ENCODE peak calls at places on chromosomes 16 and 17, in six cellular contexts. F, K, G, T, W and J are unnamed samples.

GRCh38 chr17:49997256-49997735 is 2.3 kb upstream of the DLX3 start:
- DNase-seq in F (no peak), K (no peak), G (no peak), T (no peak), W (peak), J (no peak)

GRCh38 chr17:57215317-57215716 is 41.0 kb upstream of the MSI2 start:
- DNase-seq in F (no peak), K (peak), G (no peak), T (no peak), W (peak), J (peak)

GRCh38 chr16:46607529-46607928 is 13.7 kb downstream of the SHCBP1 start:
- DNase-seq in F (peak), K (peak), G (no peak), T (no peak), W (peak), J (peak)

GRCh38 chr17:43372273-43372911 is 26.4 kb upstream of the ARL4D start:
- DNase-seq in F (no peak), K (peak), G (peak), T (no peak), W (no peak), J (peak)

GRCh38 chr17:48026503-48027321 is 10.9 kb downstream of the COPZ2 start:
- DNase-seq in F (peak), K (peak), G (peak), T (peak), W (peak), J (peak)

GRCh38 chr16:53754938-53755910 is 51.3 kb downstream of the FTO start:
- DNase-seq in F (no peak), K (peak), G (peak), T (no peak), W (no peak), J (peak)

GRCh38 chr17:18955009-18955408 is 3.0 kb downstream of the SLC5A10 start:
- DNase-seq in F (no peak), K (no peak), G (no peak), T (no peak), W (no peak), J (no peak)

GRCh38 chr17:79600071-79600470 is 10.8 kb downstream of the RBFOX3 start:
- DNase-seq in F (no peak), K (no peak), G (no peak), T (no peak), W (no peak), J (no peak)

GRCh38 chr16:24117680-24118079 is 138.5 kb upstream of the CACNG3 start:
- DNase-seq in F (no peak), K (no peak), G (no peak), T (no peak), W (no peak), J (no peak)

GRCh38 chr16:14088155-14088753 is 17.1 kb downstream of the MRTFB start:
- DNase-seq in F (no peak), K (peak), G (no peak), T (no peak), W (peak), J (peak)

GRCh38 chr16:23836404-23837291 is 865 bp downstream of the PRKCB start:
- DNase-seq in F (no peak), K (no peak), G (no peak), T (no peak), W (no peak), J (no peak)

GRCh38 chr16:87352818-87353217 is 30.8 kb downstream of the FBXO31 start:
- DNase-seq in F (no peak), K (no peak), G (no peak), T (no peak), W (no peak), J (no peak)

GRCh38 chr17:13503526-13503925 is 98.2 kb downstream of the HS3ST3A1 start:
- DNase-seq in F (no peak), K (no peak), G (no peak), T (no peak), W (no peak), J (no peak)

GRCh38 chr16:56915311-56916105 is 16.4 kb upstream of the HERPUD1 start:
- DNase-seq in F (no peak), K (peak), G (no peak), T (no peak), W (no peak), J (peak)

GRCh38 chr17:38617074-38617860 is 11.5 kb upstream of the SRCIN1 start:
- DNase-seq in F (no peak), K (no peak), G (no peak), T (no peak), W (no peak), J (no peak)

GRCh38 chr16:85464342-85465305 is 148.5 kb upstream of the GSE1 start:
- DNase-seq in F (no peak), K (no peak), G (no peak), T (no peak), W (no peak), J (no peak)

GRCh38 chr17:27455914-27456680 is at the start of gene KSR1:
- DNase-seq in F (no peak), K (peak), G (peak), T (peak), W (peak), J (peak)

GRCh38 chr17:45110676-45111611 is 21.4 kb downstream of the PLCD3 start:
- DNase-seq in F (no peak), K (no peak), G (no peak), T (no peak), W (no peak), J (no peak)

GRCh38 chr17:80516533-80516932 is 28.1 kb upstream of the RPTOR start:
- DNase-seq in F (no peak), K (no peak), G (no peak), T (no peak), W (no peak), J (no peak)

GRCh38 chr16:19555938-19556778 is 655 bp downstream of the VPS35L start:
- DNase-seq in F (peak), K (peak), G (no peak), T (peak), W (peak), J (peak)

GRCh38 chr17:73906896-73907600 is 262.8 kb upstream of the SDK2 start:
- DNase-seq in F (no peak), K (no peak), G (no peak), T (no peak), W (no peak), J (no peak)
- H3K4me3 ChIP-seq in F (no peak), K (no peak), G (no peak), T (no peak), W (no peak), J (no peak)

GRCh38 chr17:75267146-75267402 is 4.0 kb downstream of the MIF4GD start:
- DNase-seq in F (no peak), K (no peak), G (no peak), T (no peak), W (no peak), J (no peak)

GRCh38 chr17:75270218-75270965 is 639 bp downstream of the MIF4GD start:
- DNase-seq in F (no peak), K (peak), G (peak), T (peak), W (peak), J (peak)

GRCh38 chr17:75267403-75268232 is 3.4 kb downstream of the MIF4GD start:
- DNase-seq in F (no peak), K (no peak), G (no peak), T (no peak), W (peak), J (no peak)

GRCh38 chr17:75270966-75271232 is at the start of gene MIF4GD:
- DNase-seq in F (no peak), K (no peak), G (no peak), T (no peak), W (no peak), J (no peak)

GRCh38 chr17:75268931-75269330 is 2.1 kb downstream of the MIF4GD start:
- DNase-seq in F (no peak), K (no peak), G (no peak), T (no peak), W (peak), J (no peak)
- H3K4me3 ChIP-seq in F (no peak), K (no peak), G (no peak), T (no peak), W (no peak), J (no peak)

GRCh38 chr16:29663829-29664132 is 734 bp downstream of the SPN start:
- DNase-seq in F (no peak), K (no peak), G (no peak), T (no peak), W (no peak), J (no peak)

GRCh38 chr16:29663020-29663828 is at the start of gene SPN:
- DNase-seq in F (no peak), K (no peak), G (no peak), T (no peak), W (no peak), J (no peak)

GRCh38 chr16:29662729-29663019 is 373 bp upstream of the SPN start:
- DNase-seq in F (no peak), K (no peak), G (no peak), T (no peak), W (no peak), J (no peak)

GRCh38 chr16:29665294-29666077 is 2.4 kb downstream of the SPN start:
- DNase-seq in F (no peak), K (no peak), G (no peak), T (no peak), W (no peak), J (no peak)

DNA sequence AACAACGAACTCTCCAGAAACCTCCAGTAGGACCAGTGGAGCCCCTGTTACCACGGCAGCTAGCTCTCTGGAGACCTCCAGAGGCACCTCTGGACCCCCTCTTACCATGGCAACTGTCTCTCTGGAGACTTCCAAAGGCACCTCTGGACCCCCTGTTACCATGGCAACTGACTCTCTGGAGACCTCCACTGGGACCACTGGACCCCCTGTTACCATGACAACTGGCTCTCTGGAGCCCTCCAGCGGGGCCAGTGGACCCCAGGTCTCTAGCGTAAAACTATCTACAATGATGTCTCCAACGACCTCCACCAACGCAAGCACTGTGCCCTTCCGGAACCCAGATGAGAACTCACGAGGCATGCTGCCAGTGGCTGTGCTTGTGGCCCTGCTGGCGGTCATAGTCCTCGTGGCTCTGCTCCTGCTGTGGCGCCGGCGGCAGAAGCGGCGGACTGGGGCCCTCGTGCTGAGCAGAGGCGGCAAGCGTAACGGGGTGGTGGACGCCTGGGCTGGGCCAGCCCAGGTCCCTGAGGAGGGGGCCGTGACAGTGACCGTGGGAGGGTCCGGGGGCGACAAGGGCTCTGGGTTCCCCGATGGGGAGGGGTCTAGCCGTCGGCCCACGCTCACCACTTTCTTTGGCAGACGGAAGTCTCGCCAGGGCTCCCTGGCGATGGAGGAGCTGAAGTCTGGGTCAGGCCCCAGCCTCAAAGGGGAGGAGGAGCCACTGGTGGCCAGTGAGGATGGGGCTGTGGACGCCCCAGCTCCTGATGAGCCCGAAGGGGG is 1.3 kb downstream of the SPN start:
- DNase-seq in F (no peak), K (no peak), G (peak), T (no peak), W (no peak), J (no peak)
- H3K4me3 ChIP-seq in F (no peak), K (no peak), G (no peak), T (no peak), W (no peak), J (no peak)

GRCh38 chr16:31475949-31476304 is 4.0 kb downstream of the TGFB1I1 start:
- DNase-seq in F (no peak), K (no peak), G (no peak), T (no peak), W (no peak), J (no peak)

GRCh38 chr16:31472559-31473203 is 729 bp downstream of the TGFB1I1 start:
- DNase-seq in F (peak), K (peak), G (peak), T (peak), W (peak), J (peak)

GRCh38 chr16:31473300-31474052 is 1.5 kb downstream of the TGFB1I1 start:
- DNase-seq in F (no peak), K (no peak), G (no peak), T (no peak), W (no peak), J (no peak)

GRCh38 chr16:31474778-31475738 is 3.1 kb downstream of the TGFB1I1 start:
- DNase-seq in F (no peak), K (no peak), G (no peak), T (no peak), W (no peak), J (no peak)

DNA sequence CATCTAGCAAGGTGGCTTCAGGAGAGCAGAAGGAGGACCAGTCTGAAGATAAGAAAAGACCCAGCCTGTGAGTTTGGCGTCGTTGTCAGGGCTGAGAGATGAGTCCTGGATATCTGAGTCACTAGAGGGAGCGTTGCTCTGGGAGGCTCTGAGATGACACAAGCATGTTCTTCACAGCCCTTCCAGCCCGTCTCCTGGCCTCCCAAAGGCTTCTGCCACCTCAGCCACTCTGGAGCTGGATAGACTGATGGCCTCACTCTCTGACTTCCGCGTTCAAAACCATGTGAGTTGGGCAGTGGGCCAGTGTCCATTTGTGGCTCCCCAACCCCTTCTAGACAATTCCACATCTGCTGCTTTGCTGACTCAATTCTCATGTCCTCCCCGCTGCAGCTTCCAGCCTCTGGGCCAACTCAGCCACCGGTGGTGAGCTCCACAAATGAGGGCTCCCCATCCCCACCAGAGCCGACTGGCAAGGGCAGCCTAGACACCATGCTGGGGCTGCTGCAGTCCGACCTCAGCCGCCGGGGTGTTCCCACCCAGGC is 2.3 kb downstream of the TGFB1I1 start:
- DNase-seq in F (no peak), K (peak), G (no peak), T (no peak), W (peak), J (peak)
- H3K4me3 ChIP-seq in F (no peak), K (no peak), G (no peak), T (no peak), W (peak), J (no peak)

GRCh38 chr16:10536814-10537389 is 43.5 kb downstream of the EMP2 start:
- DNase-seq in F (no peak), K (no peak), G (no peak), T (no peak), W (no peak), J (no peak)
- H3K4me3 ChIP-seq in F (no peak), K (no peak), G (no peak), T (no peak), W (no peak), J (no peak)

GRCh38 chr17:41690497-41690896 is 1.8 kb downstream of the EIF1 start:
- DNase-seq in F (no peak), K (no peak), G (no peak), T (no peak), W (peak), J (no peak)

GRCh38 chr17:41692722-41693521 is 4.2 kb downstream of the EIF1 start:
- DNase-seq in F (no peak), K (no peak), G (no peak), T (no peak), W (peak), J (peak)

GRCh38 chr17:41689497-41690299 is 1.0 kb downstream of the EIF1 start:
- DNase-seq in F (no peak), K (peak), G (peak), T (no peak), W (peak), J (peak)

GRCh38 chr17:41688641-41689496 is at the start of gene EIF1:
- DNase-seq in F (peak), K (peak), G (peak), T (peak), W (peak), J (peak)

DNA sequence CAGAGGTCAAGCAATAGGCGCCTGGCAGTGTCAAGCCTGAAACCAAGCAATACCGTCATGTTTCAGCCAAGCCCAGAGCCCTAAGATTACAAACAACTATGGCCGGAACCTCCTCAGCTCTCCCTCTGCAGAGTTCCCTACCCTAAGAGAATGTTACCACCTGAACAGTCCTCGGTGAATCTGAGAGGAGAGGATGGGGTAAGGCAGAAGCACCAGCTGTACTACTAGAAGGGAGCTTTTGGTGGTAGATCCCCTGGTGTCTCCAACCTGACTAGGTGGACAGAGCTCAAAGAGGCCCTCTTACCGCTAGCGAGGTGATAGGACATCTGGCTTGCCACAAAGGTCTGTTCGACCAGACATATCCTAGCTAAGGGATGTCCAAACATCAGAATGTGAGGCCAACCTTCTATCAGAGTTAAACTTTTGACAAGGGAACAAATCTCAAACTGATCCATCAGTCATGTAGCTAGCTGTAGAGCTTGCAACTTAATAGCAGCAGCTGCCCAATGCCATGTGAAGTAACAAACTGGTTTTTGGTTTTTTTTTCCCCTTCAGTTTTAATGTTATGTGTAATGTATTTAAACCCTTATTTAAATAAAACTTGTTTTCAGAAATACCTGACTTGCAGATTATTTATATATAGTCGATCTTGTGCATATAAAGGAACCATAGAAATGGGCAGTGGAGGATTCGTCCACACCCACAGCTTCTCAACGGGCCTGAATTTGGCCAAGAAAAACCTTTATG is 2.5 kb downstream of the EIF1 start:
- DNase-seq in F (no peak), K (no peak), G (no peak), T (no peak), W (peak), J (peak)
- H3K4me3 ChIP-seq in F (peak), K (no peak), G (no peak), T (peak), W (no peak), J (peak)

GRCh38 chr17:35051579-35052239 is 11.8 kb downstream of the RFFL start:
- DNase-seq in F (no peak), K (no peak), G (no peak), T (no peak), W (no peak), J (peak)

GRCh38 chr17:35051183-35051578 is 12.3 kb downstream of the RFFL start:
- DNase-seq in F (no peak), K (peak), G (no peak), T (no peak), W (no peak), J (peak)

GRCh38 chr17:35052780-35053179 is 10.7 kb downstream of the RFFL start:
- DNase-seq in F (no peak), K (no peak), G (no peak), T (no peak), W (no peak), J (no peak)

GRCh38 chr17:35053204-35053603 is 10.3 kb downstream of the RFFL start:
- DNase-seq in F (no peak), K (no peak), G (no peak), T (no peak), W (no peak), J (no peak)

GRCh38 chr17:35052240-35052608 is 11.3 kb downstream of the RFFL start:
- DNase-seq in F (no peak), K (no peak), G (no peak), T (no peak), W (no peak), J (no peak)
- H3K4me3 ChIP-seq in F (no peak), K (no peak), G (no peak), T (no peak), W (no peak), J (no peak)

GRCh38 chr16:63410594-63410993 is 1374.4 kb upstream of the CDH8 start:
- DNase-seq in F (no peak), K (no peak), G (no peak), T (no peak), W (no peak), J (no peak)
- H3K4me3 ChIP-seq in F (no peak), K (no peak), G (no peak), T (no peak), W (no peak), J (no peak)

DNA sequence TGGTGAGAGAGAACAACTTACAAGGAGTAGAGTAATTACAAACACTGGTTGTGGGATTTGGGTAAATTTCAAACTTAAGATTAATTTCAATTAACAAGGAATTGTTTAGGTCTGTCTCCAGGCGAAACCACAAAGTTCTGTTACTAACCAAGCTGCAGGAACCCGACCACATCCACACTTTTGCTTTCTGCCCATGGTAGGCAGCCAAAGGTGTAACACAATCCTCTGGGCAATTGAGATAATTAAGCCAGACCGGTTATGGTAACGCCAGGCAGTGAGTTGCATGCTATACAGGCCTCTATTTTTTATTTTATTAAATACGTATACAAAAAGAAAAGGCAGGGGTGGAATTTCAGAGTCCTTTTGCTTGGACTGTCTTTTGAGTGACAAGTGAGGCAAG is 12.0 kb downstream of the KCNJ2 start:
- DNase-seq in F (no peak), K (no peak), G (no peak), T (no peak), W (no peak), J (no peak)
- H3K4me3 ChIP-seq in F (no peak), K (no peak), G (no peak), T (no peak), W (no peak), J (no peak)